ENCODE peak calls at places on chromosomes 7 and 10, in nine cellular contexts. K, Y, L, U, Z, M, C, H and W are unnamed samples.

GRCh38 chr10:14653271-14654161 is 121.2 kb downstream of the FAM107B start:
- DNase-seq in M (no peak), H (no peak), U (peak), L (peak), K (no peak), C (no peak), Y (peak), Z (no peak), W (peak)

GRCh38 chr10:31353574-31353973 is 34.6 kb downstream of the ZEB1 start:
- DNase-seq in K (no peak), M (no peak), Y (no peak), C (no peak), L (peak), U (peak), H (no peak), Z (peak), W (peak)

GRCh38 chr10:111113961-111114830 is 37.4 kb downstream of the ADRA2A start:
- DNase-seq in H (peak), Y (peak), L (no peak), C (no peak), K (no peak), M (no peak), U (no peak), Z (no peak), W (no peak)

GRCh38 chr7:49775065-49775948 is 1.9 kb downstream of the VWC2 start:
- DNase-seq in L (no peak), H (no peak), Y (no peak), Z (no peak), U (no peak), M (peak), K (no peak), C (no peak), W (no peak)

GRCh38 chr7:37052673-37053072 is 328.4 kb upstream of the AOAH start:
- DNase-seq in M (peak), Y (no peak), K (no peak), C (no peak), H (no peak), U (peak), L (no peak), Z (no peak), W (peak)

GRCh38 chr10:120085386-120085785 is 192.9 kb downstream of the SEC23IP start:
- DNase-seq in H (no peak), K (no peak), Y (no peak), C (no peak), Z (no peak), M (no peak), U (no peak), L (no peak), W (no peak)

GRCh38 chr10:74047304-74047703 is 49.4 kb downstream of the VCL start:
- DNase-seq in Y (peak), U (peak), L (peak), C (no peak), M (no peak), Z (no peak), H (no peak), K (no peak), W (no peak)

GRCh38 chr10:75613685-75614587 is 182.5 kb downstream of the LRMDA start:
- DNase-seq in C (no peak), K (no peak), Y (no peak), M (no peak), Z (no peak), U (peak), L (no peak), H (no peak), W (no peak)

GRCh38 chr10:24118246-24118645 is 90.7 kb upstream of the KIAA1217 start:
- DNase-seq in K (no peak), Y (no peak), C (no peak), Z (no peak), L (no peak), H (no peak), U (no peak), M (no peak), W (no peak)